ENCODE peak calls at places on chromosomes 6 and 20, in eight cellular contexts. N is stimulated activated naive CD8-positive, alpha-beta T cell treated with anti-CD3 and anti-CD28 coated beads, Interleukin-15, Interleukin-2, amounts not matched to agents 100 U/mL and 50 U/mL, for 24 hours; P is stimulated activated CD4-positive, alpha-beta T cell treated with anti-CD3 and anti-CD28 coated beads, Interleukin-1b, Interleukin-23, amount 100 ng/mL, for 24 hours; C is T-helper 1 cell; J is fibroblast of the aortic adventitia; S is M059J; U is ecto neural progenitor cell; B is IMR-90. I is an unnamed sample.

GRCh38 chr6:133040025-133040838 is 200.9 kb upstream of the EYA4 start:
- DNase-seq in S (peak), N (no peak), P (no peak), C (no peak), U (no peak), B (peak), J (peak), I (peak)

GRCh38 chr20:46035713-46036112 is 6.7 kb downstream of the SLC12A5 start:
- DNase-seq in U (no peak), P (no peak), N (no peak), J (no peak), B (no peak), S (no peak), C (no peak), I (no peak)

GRCh38 chr6:157632821-157633220 is 190.2 kb upstream of the SNX9 start:
- DNase-seq in N (no peak), B (peak), J (peak), S (peak), P (no peak), U (no peak), C (no peak), I (no peak)

GRCh38 chr20:11032611-11033010 is 358.8 kb upstream of the JAG1 start:
- DNase-seq in B (no peak), J (no peak), C (no peak), S (no peak), P (no peak), N (no peak), U (no peak), I (no peak)

GRCh38 chr6:43845646-43846045 is 75.6 kb downstream of the VEGFA start:
- DNase-seq in P (no peak), N (no peak), J (no peak), B (no peak), S (no peak), C (no peak), U (no peak), I (no peak)

GRCh38 chr6:42159431-42160024 is 13.6 kb upstream of the GUCA1A start:
- DNase-seq in U (no peak), C (no peak), N (no peak), B (no peak), J (no peak), S (no peak), P (no peak), I (no peak)

GRCh38 chr6:152478377-152479010 is 158.7 kb downstream of the SYNE1 start:
- DNase-seq in C (no peak), S (peak), B (no peak), N (no peak), P (no peak), J (no peak), U (no peak), I (no peak)

GRCh38 chr20:24608926-24609667 is 139.7 kb downstream of the SYNDIG1 start:
- DNase-seq in U (no peak), N (no peak), B (peak), J (peak), C (no peak), P (no peak), S (no peak), I (no peak)

GRCh38 chr20:46111028-46111835 is 6.9 kb upstream of the CD40 start:
- DNase-seq in P (no peak), S (no peak), U (no peak), B (no peak), N (peak), J (peak), C (no peak), I (no peak)

GRCh38 chr6:7143161-7143974 is 35.6 kb downstream of the RREB1 start:
- DNase-seq in J (no peak), B (no peak), N (no peak), S (no peak), P (no peak), C (no peak), U (no peak), I (no peak)

GRCh38 chr6:166786704-166787293 is 159.7 kb upstream of the RPS6KA2 start:
- DNase-seq in C (peak), S (peak), N (no peak), J (peak), B (peak), U (peak), P (no peak), I (peak)

GRCh38 chr20:63151554-63152321 is 64.2 kb downstream of the YTHDF1 start:
- DNase-seq in J (peak), N (no peak), U (no peak), B (peak), S (peak), C (no peak), P (no peak), I (no peak)

GRCh38 chr6:147226877-147227276 is 22.7 kb downstream of the STXBP5 start:
- DNase-seq in S (no peak), N (no peak), P (no peak), J (no peak), C (no peak), U (no peak), B (no peak), I (no peak)

GRCh38 chr6:157984686-157985225 is 3.1 kb downstream of the SYNJ2 start:
- DNase-seq in B (no peak), U (no peak), P (no peak), J (no peak), N (peak), C (no peak), S (no peak), I (no peak)

GRCh38 chr20:16428112-16428511 is 145.1 kb downstream of the KIF16B start:
- DNase-seq in U (no peak), P (no peak), S (no peak), N (no peak), J (no peak), C (no peak), B (no peak), I (no peak)

GRCh38 chr6:141488466-141488865 is 644.3 kb upstream of the GJE1 start:
- DNase-seq in J (peak), B (peak), C (no peak), N (no peak), S (peak), U (no peak), P (no peak), I (no peak)

GRCh38 chr6:106360989-106361430 is 493 bp downstream of the CRYBG1 start:
- DNase-seq in P (peak), B (no peak), J (no peak), C (peak), U (peak), S (no peak), N (peak), I (peak)

GRCh38 chr6:166418691-166419143 is 36.0 kb upstream of the MPC1 start:
- DNase-seq in U (no peak), S (no peak), N (peak), J (no peak), C (no peak), B (no peak), P (no peak), I (no peak)